ENCODE peak calls at places on chromosome 11, in six cellular contexts. One of them, this sample, is unnamed.

GRCh38 chr11:16226245-16226644 is 130.1 kb downstream of the SOX6 start:
- DNase-seq in H1: no peak
- DNase-seq in H9: no peak
- DNase-seq in IMR-90: peak
- DNase-seq in neuronal stem cell: no peak
- DNase-seq in trophoblast cell: no peak
- DNase-seq in this sample: peak

GRCh38 chr11:14642873-14643696 is 519 bp upstream of the PDE3B start:
- DNase-seq in H1: no peak
- DNase-seq in H9: no peak
- DNase-seq in IMR-90: no peak
- DNase-seq in neuronal stem cell: no peak
- DNase-seq in trophoblast cell: no peak
- DNase-seq in this sample: no peak

GRCh38 chr11:112744041-112744440 is 217.2 kb upstream of the NCAM1 start:
- DNase-seq in H1: no peak
- DNase-seq in H9: no peak
- DNase-seq in IMR-90: no peak
- DNase-seq in neuronal stem cell: no peak
- DNase-seq in trophoblast cell: no peak
- DNase-seq in this sample: no peak

GRCh38 chr11:130166457-130166784 is 6.8 kb downstream of the ST14 start:
- DNase-seq in H1: no peak
- DNase-seq in H9: no peak
- DNase-seq in IMR-90: peak
- DNase-seq in neuronal stem cell: no peak
- DNase-seq in trophoblast cell: peak
- DNase-seq in this sample: peak

GRCh38 chr11:91871791-91872190 is 352.8 kb upstream of the FAT3 start:
- DNase-seq in H1: no peak
- DNase-seq in H9: no peak
- DNase-seq in IMR-90: no peak
- DNase-seq in neuronal stem cell: no peak
- DNase-seq in trophoblast cell: no peak
- DNase-seq in this sample: peak

GRCh38 chr11:119024430-119025098 is 6.0 kb downstream of the TRAPPC4 start:
- DNase-seq in H1: no peak
- DNase-seq in H9: no peak
- DNase-seq in IMR-90: no peak
- DNase-seq in neuronal stem cell: no peak
- DNase-seq in trophoblast cell: peak
- DNase-seq in this sample: no peak

GRCh38 chr11:108880510-108880909 is 215.6 kb downstream of the DDX10 start:
- DNase-seq in H1: no peak
- DNase-seq in H9: no peak
- DNase-seq in IMR-90: peak
- DNase-seq in neuronal stem cell: no peak
- DNase-seq in trophoblast cell: no peak
- DNase-seq in this sample: no peak

GRCh38 chr11:111388842-111389241 is 9.8 kb upstream of the POU2AF1 start:
- DNase-seq in H1: no peak
- DNase-seq in H9: no peak
- DNase-seq in IMR-90: no peak
- DNase-seq in neuronal stem cell: no peak
- DNase-seq in trophoblast cell: no peak
- DNase-seq in this sample: no peak

GRCh38 chr11:63478896-63479295 is 12.1 kb downstream of the PLAAT5 start:
- DNase-seq in H1: peak
- DNase-seq in H9: peak
- DNase-seq in IMR-90: peak
- DNase-seq in neuronal stem cell: peak
- DNase-seq in trophoblast cell: peak
- DNase-seq in this sample: peak

GRCh38 chr11:1517117-1518005 is 30.8 kb upstream of the MOB2 start:
- DNase-seq in H1: no peak
- DNase-seq in H9: no peak
- DNase-seq in IMR-90: no peak
- DNase-seq in neuronal stem cell: no peak
- DNase-seq in trophoblast cell: no peak
- DNase-seq in this sample: no peak

GRCh38 chr11:12755510-12755909 is 81.3 kb downstream of the TEAD1 start:
- DNase-seq in H1: no peak
- DNase-seq in H9: no peak
- DNase-seq in IMR-90: peak
- DNase-seq in neuronal stem cell: no peak
- DNase-seq in trophoblast cell: no peak
- DNase-seq in this sample: peak

GRCh38 chr11:104705475-104706195 is 192.6 kb downstream of the CASP12 start:
- DNase-seq in H1: no peak
- DNase-seq in H9: no peak
- DNase-seq in IMR-90: peak
- DNase-seq in neuronal stem cell: no peak
- DNase-seq in trophoblast cell: peak
- DNase-seq in this sample: peak

DNA sequence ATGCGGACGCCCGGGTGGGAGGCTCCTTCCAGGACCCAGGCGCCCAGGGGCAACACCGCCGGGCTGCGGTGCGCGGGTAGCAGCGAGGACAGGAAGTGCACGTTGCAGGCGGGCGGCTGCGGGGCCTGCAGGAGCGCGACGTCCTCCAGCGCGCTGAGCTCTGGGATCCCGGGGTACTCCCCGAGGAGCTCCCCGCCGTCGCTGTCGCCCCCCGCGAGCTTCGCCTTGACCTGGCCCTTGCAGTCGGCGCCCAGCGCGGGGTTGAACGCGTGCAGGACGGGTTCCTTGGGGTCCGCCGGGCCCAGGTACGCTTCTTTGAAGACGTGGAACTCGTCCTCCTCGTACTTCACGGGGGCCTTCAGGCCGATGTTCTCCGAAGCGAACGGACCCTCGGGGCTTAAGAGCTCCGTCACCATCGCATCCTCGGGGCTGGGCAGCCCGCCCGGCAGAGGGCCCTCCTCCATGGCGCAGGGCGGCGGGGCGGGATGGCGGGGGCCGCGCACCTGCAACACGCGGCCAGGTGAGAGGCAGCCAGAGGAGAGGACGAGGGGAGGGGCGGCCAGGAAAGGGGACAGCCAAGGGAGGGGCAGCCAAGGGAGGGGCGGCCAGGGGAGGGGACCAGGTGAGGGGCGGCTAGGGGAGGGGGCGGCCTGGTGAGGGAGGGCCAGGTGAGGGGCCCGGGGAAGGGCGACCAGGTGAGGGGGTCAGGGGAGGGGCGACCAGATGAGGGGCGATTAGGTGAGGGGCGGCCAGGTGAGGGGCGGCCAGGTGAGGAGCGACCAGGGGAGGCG is 928 bp downstream of the TESMIN start:
- DNase-seq in H1: peak
- DNase-seq in H9: peak
- DNase-seq in IMR-90: no peak
- DNase-seq in neuronal stem cell: peak
- DNase-seq in trophoblast cell: peak
- DNase-seq in this sample: no peak
- H4K8ac ChIP-seq in H1: peak
- H4K8ac ChIP-seq in H9: peak
- H4K8ac ChIP-seq in IMR-90: no peak
- H4K8ac ChIP-seq in neuronal stem cell: peak
- H4K8ac ChIP-seq in trophoblast cell: peak
- H4K8ac ChIP-seq in this sample: peak

DNA sequence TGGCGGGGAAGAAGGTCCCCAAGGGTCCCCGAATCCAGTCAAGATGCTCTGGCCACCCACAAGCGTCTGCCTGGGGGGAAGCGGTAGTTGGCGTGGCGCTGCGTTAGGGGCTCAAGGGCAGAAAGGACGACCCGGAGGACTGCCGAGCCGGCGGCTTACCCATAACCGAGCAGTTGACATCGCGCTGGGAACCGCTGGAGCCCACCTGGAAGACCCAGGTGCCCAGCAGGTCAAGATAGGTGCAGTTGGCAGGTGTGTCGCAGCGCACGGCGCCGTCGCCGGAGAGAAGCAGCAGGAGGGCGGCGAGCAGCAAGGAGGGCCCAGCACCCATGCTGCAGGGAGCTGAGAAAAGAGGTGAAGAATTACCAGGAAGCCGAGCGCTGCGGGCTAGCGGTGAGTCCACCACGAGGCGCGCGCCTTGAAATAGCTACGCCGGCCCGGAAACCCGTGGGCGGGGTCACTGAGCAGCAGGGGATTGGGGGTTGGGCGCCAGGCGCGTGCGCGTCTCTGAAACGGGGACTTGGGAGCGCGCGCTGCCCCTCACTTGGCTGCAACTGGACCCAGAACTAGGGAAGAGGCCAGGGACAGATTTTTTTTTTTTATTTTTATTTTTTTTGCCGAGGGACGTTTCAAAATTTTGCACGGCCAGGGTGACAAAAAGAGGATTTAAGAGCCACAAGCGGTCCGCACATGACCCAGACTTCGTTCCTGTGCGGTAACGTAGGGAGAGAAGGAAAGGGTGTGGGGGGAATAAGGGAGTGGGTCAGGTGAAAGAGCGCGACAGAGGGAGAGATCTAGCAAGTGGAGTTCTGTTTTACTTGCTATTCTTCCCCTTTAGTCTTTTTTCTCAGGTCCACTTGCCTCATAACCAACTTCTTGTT is at the start of gene CTSC:
- DNase-seq in H1: peak
- DNase-seq in H9: peak
- DNase-seq in IMR-90: peak
- DNase-seq in neuronal stem cell: peak
- DNase-seq in trophoblast cell: peak
- DNase-seq in this sample: peak
- H3K23ac ChIP-seq in H1: no peak
- H3K23ac ChIP-seq in H9: no peak
- H3K23ac ChIP-seq in IMR-90: peak
- H3K23ac ChIP-seq in neuronal stem cell: peak
- H3K23ac ChIP-seq in trophoblast cell: no peak
- H3K23ac ChIP-seq in this sample: no peak

GRCh38 chr11:30481385-30481784 is 104.8 kb downstream of the MPPED2 start:
- DNase-seq in H1: no peak
- DNase-seq in H9: no peak
- DNase-seq in IMR-90: no peak
- DNase-seq in neuronal stem cell: peak
- DNase-seq in trophoblast cell: no peak
- DNase-seq in this sample: no peak
- H3K14ac ChIP-seq in H1: no peak
- H3K14ac ChIP-seq in H9: no peak
- H3K14ac ChIP-seq in IMR-90: no peak
- H3K14ac ChIP-seq in neuronal stem cell: no peak
- H3K14ac ChIP-seq in trophoblast cell: no peak
- H3K14ac ChIP-seq in this sample: no peak

DNA sequence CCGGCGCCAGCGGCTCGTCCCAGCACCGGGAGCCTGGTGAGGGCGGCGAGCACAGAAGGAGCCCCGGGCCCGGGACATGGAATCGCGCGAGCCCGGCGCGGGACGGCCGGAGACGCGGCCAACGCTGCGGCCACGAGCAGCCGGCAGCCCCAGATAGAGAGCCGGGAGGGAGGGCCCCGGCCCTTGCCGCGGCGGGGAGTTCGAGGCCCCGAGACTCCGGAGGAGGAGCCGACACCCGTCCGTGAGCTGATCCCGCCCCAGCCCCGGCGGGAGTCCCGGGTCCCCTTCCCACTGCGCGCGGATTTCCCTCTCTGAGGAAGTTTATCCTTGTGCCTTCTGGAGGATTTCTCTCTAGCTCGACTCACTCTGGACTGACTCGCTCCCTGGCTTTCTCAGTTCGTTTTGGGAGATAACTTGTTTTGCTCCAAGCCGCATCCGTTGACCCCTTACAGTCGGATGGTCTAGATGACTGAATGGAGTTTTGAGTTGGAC is 474 bp downstream of the ARHGEF12 start:
- DNase-seq in H1: peak
- DNase-seq in H9: no peak
- DNase-seq in IMR-90: peak
- DNase-seq in neuronal stem cell: no peak
- DNase-seq in trophoblast cell: peak
- DNase-seq in this sample: peak
- H4K8ac ChIP-seq in H1: no peak
- H4K8ac ChIP-seq in H9: no peak
- H4K8ac ChIP-seq in IMR-90: peak
- H4K8ac ChIP-seq in neuronal stem cell: no peak
- H4K8ac ChIP-seq in trophoblast cell: peak
- H4K8ac ChIP-seq in this sample: no peak

GRCh38 chr11:90219438-90219837 is 3.4 kb downstream of the CHORDC1 start:
- DNase-seq in H1: no peak
- DNase-seq in H9: no peak
- DNase-seq in IMR-90: no peak
- DNase-seq in neuronal stem cell: no peak
- DNase-seq in trophoblast cell: no peak
- DNase-seq in this sample: no peak

GRCh38 chr11:90223248-90223585 is 368 bp upstream of the CHORDC1 start:
- DNase-seq in H1: no peak
- DNase-seq in H9: no peak
- DNase-seq in IMR-90: no peak
- DNase-seq in neuronal stem cell: no peak
- DNase-seq in trophoblast cell: no peak
- DNase-seq in this sample: no peak

GRCh38 chr11:90220391-90220790 is 2.5 kb downstream of the CHORDC1 start:
- DNase-seq in H1: no peak
- DNase-seq in H9: no peak
- DNase-seq in IMR-90: peak
- DNase-seq in neuronal stem cell: no peak
- DNase-seq in trophoblast cell: no peak
- DNase-seq in this sample: peak

GRCh38 chr11:90222152-90222458 is 744 bp downstream of the CHORDC1 start:
- DNase-seq in H1: no peak
- DNase-seq in H9: no peak
- DNase-seq in IMR-90: no peak
- DNase-seq in neuronal stem cell: no peak
- DNase-seq in trophoblast cell: no peak
- DNase-seq in this sample: no peak

GRCh38 chr11:90222459-90223247 is at the start of gene CHORDC1:
- DNase-seq in H1: peak
- DNase-seq in H9: peak
- DNase-seq in IMR-90: peak
- DNase-seq in neuronal stem cell: peak
- DNase-seq in trophoblast cell: peak
- DNase-seq in this sample: peak
- H3K23ac ChIP-seq in H1: no peak
- H3K23ac ChIP-seq in H9: no peak
- H3K23ac ChIP-seq in IMR-90: peak
- H3K23ac ChIP-seq in neuronal stem cell: peak
- H3K23ac ChIP-seq in trophoblast cell: no peak
- H3K23ac ChIP-seq in this sample: no peak